ENCODE peak calls at places on chromosomes 2 and 18, in six cellular contexts. I is CD8-positive, alpha-beta T cell; A is B cell; E is bronchial epithelial cell; V is sigmoid colon; N is cardiac fibroblast. Y is an unnamed sample.

GRCh38 chr2:234716271-234716670 is 219.4 kb upstream of the ARL4C start:
- DNase-seq in I (no peak), A (no peak), E (no peak), V (no peak), N (no peak), Y (no peak)

GRCh38 chr2:10787176-10787968 is 25.2 kb downstream of the PDIA6 start:
- DNase-seq in I (no peak), A (peak), E (no peak), V (no peak), N (peak), Y (no peak)

GRCh38 chr2:204012081-204012653 is 75.6 kb downstream of the ICOS start:
- DNase-seq in I (no peak), A (no peak), E (peak), V (no peak), N (no peak), Y (no peak)

GRCh38 chr2:24559714-24560113 is 68.7 kb downstream of the NCOA1 start:
- DNase-seq in I (no peak), A (no peak), E (no peak), V (no peak), N (peak), Y (peak)

GRCh38 chr2:24495451-24495850 is 4.4 kb downstream of the NCOA1 start:
- DNase-seq in I (no peak), A (no peak), E (no peak), V (no peak), N (no peak), Y (no peak)

GRCh38 chr18:39453882-39454281 is 1888.3 kb upstream of the CELF4 start:
- DNase-seq in I (no peak), A (no peak), E (peak), V (no peak), N (peak), Y (peak)

GRCh38 chr18:48033770-48034650 is 103.6 kb upstream of the SMAD2 start:
- DNase-seq in I (no peak), A (no peak), E (no peak), V (peak), N (no peak), Y (no peak)

GRCh38 chr2:152421521-152422367 is 86.8 kb downstream of the FMNL2 start:
- DNase-seq in I (no peak), A (no peak), E (peak), V (no peak), N (peak), Y (peak)

GRCh38 chr2:11030909-11031308 is 119.2 kb downstream of the KCNF1 start:
- DNase-seq in I (no peak), A (no peak), E (no peak), V (no peak), N (no peak), Y (no peak)

GRCh38 chr2:229090231-229090630 is 180.9 kb downstream of the PID1 start:
- DNase-seq in I (no peak), A (no peak), E (peak), V (no peak), N (peak), Y (no peak)

GRCh38 chr2:171554991-171555615 is 32.8 kb downstream of the CYBRD1 start:
- DNase-seq in I (no peak), A (no peak), E (no peak), V (no peak), N (no peak), Y (no peak)

GRCh38 chr2:99806758-99807157 is 316.9 kb upstream of the REV1 start:
- DNase-seq in I (no peak), A (no peak), E (peak), V (no peak), N (peak), Y (peak)

GRCh38 chr2:105455488-105455991 is 56.7 kb upstream of the FHL2 start:
- DNase-seq in I (no peak), A (no peak), E (peak), V (no peak), N (peak), Y (peak)

DNA sequence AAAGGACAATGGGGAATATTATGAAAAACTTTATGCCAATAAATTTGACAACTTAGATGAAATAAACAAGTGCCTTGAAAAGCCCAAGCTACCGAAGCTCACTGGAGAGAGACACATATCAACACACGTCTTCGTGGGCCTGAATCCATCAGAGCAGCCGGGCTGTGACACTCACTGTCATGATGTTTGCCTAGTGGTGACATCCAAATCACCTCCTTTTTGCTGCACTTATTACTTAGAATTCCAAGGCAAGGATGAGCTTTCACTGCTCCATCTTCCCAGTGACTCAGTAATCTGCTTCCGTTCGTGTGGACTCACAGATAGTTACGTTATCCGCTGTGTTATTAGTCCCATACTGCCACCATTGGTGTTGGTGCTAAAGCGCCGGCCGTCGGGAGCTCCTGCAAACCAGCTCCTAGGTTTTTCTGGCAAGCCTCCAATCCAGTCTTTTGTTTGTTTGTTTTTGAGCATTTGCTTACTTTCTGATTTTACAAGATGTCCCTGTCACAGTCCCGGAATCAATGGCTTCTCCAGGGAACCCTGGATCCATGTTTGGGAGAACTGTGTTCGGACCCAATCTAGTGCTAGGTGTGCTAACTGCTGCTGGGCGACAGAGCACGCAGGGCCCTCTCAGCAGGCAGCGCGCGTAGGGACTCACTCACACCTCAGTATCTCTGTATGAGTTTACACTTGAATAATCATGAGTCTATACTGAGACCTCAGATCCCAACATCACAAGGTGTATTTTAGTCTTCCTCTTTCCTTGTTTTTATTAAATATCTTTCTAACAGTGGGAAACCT is 42.7 kb downstream of the HDAC4 start:
- DNase-seq in I (no peak), A (no peak), E (no peak), V (peak), N (peak), Y (no peak)
- TF ChIP-seq CTCF in I (no peak), A (no peak), E (no peak), V (no peak), N (no peak), Y (no peak)

DNA sequence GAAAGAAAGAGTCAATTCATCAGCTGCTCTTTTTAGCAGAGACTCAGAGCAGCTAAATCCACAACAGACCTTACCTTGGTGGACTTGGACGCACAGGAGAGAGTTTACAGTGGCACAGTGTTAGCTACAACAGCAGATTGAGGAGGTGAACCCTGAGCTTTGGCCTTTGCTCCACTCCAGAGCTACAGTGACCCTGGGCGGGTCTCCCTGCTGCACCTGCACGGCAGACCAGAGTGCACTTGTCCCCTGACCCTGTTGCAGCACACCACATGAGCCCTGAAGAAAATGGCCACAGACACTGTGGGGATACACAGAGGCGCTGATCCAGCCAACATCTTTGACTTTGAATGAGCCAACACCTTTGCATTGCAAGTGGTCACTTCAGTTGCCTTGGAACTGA is 11.0 kb downstream of the SLC19A3 start:
- DNase-seq in I (no peak), A (no peak), E (no peak), V (no peak), N (no peak), Y (no peak)
- TF ChIP-seq CTCF in I (no peak), A (no peak), E (no peak), V (no peak), N (no peak), Y (no peak)

DNA sequence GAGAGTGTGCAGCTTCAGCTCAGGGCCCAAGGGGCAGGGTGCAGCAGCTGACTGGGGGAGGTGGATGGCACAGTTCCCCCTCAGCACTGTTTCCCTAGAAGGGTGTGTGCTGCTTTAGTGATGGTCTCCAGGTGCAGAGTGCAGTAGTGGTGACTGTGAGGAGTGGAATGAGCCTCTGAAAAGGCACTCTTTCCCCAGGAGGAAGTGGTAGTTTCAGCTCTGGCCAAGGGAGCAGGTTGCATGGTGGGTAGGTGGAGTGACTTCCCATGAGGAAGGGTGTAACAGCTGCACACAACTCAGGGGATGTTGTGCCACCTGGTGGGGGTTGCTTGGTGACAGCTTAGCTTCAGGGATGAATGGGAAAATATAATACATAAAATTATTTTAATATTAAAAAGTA is 251.5 kb upstream of the NXPH2 start:
- DNase-seq in I (no peak), A (no peak), E (peak), V (no peak), N (no peak), Y (no peak)
- TF ChIP-seq CTCF in I (no peak), A (no peak), E (peak), V (no peak), N (no peak), Y (no peak)

GRCh38 chr18:37483984-37484892 is 81.4 kb downstream of the CELF4 start:
- DNase-seq in I (no peak), A (no peak), E (no peak), V (no peak), N (no peak), Y (no peak)

GRCh38 chr18:37487400-37487831 is 78.2 kb downstream of the CELF4 start:
- DNase-seq in I (no peak), A (no peak), E (no peak), V (no peak), N (no peak), Y (no peak)

GRCh38 chr18:37486848-37487247 is 78.8 kb downstream of the CELF4 start:
- DNase-seq in I (no peak), A (no peak), E (no peak), V (no peak), N (no peak), Y (no peak)

GRCh38 chr18:37483221-37483971 is 82.2 kb downstream of the CELF4 start:
- DNase-seq in I (no peak), A (no peak), E (peak), V (no peak), N (peak), Y (no peak)

GRCh38 chr18:37484893-37485834 is 80.4 kb downstream of the CELF4 start:
- DNase-seq in I (no peak), A (no peak), E (peak), V (no peak), N (no peak), Y (no peak)
- TF ChIP-seq CTCF in I (no peak), A (no peak), E (peak), V (no peak), N (no peak), Y (peak)

DNA sequence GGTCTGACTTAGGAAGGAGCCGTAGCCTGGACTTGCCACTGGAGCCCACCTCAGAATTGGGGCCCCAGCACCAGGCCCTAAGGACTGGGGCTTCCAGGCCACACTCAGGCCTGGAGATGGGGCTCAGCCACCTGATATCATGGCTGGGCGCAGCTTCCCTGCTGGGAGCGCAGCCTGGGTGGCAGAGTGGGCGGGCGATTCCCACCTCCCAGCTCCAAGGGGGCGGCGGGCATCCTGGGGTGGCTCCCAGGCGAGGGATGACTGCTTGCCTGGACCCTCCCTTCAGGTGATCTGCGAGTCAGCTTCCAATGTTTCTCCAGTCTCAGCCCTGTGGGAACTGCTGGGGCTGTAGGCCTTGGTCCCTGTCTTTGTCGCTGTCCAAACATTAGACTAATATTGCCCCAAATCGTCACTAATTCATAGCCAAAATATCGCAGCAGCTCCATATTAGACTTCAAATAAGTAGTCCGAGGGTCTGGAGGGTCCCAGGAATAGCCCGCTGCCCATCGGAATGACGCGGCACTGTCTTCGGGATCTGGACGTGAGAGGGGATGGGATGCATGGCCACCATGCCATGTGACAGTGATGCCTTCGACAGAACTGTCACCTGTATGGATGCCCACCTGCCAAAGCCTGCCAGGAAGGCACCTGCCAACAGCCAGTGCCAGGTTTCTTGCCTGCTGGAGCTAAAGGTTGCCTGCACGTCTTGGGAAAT is 20.2 kb downstream of the GPR35 start:
- DNase-seq in I (peak), A (no peak), E (no peak), V (peak), N (no peak), Y (no peak)
- TF ChIP-seq CTCF in I (no peak), A (no peak), E (no peak), V (no peak), N (no peak), Y (no peak)

DNA sequence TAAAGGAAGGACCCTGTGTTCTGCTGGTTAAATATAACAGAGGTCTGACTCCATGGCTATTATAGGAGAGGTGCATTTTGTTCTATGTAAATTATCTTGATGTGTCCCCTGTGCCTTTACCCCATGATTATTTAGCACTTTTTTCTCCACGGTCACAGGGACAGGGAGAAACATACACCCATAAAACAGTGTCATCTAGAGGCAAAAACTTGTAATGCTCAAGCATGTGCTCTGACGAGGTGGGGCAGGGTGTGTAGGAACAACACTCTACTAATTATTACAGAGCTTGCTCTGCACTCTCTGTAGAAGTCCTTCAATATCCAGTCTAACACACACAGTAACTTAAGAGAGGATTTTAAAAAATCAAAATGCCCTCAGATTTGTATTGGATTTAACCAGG is 187.9 kb downstream of the NEDD4L start:
- DNase-seq in I (no peak), A (no peak), E (peak), V (no peak), N (peak), Y (no peak)
- TF ChIP-seq CTCF in I (no peak), A (no peak), E (peak), V (peak), N (peak), Y (no peak)

GRCh38 chr18:10518595-10519273 is 7.1 kb upstream of the NAPG start:
- DNase-seq in I (no peak), A (no peak), E (no peak), V (peak), N (peak), Y (no peak)
- TF ChIP-seq CTCF in I (no peak), A (no peak), E (peak), V (peak), N (peak), Y (peak)

Y was measured in AG09319.